ENCODE peak calls at places on chromosomes 13 and 19, in four cellular contexts. One of them, this sample, is unnamed.

GRCh38 chr13:57862879-57863278 is 231.3 kb downstream of the PCDH17 start:
- DNase-seq in Daoy: no peak
- DNase-seq in mesothelial cell of epicardium: no peak
- DNase-seq in Ammon's horn: no peak
- DNase-seq in this sample: no peak

GRCh38 chr19:35404879-35405622 is 34.2 kb downstream of the GPR42 start:
- DNase-seq in mesothelial cell of epicardium: no peak
- DNase-seq in Daoy: peak
- DNase-seq in Ammon's horn: peak
- DNase-seq in this sample: no peak

GRCh38 chr13:73158851-73159250 is 100.0 kb downstream of the KLF5 start:
- DNase-seq in Ammon's horn: no peak
- DNase-seq in Daoy: peak
- DNase-seq in mesothelial cell of epicardium: no peak
- DNase-seq in this sample: no peak

GRCh38 chr13:24138911-24139310 is 21.6 kb upstream of the SPATA13 start:
- DNase-seq in Daoy: no peak
- DNase-seq in Ammon's horn: no peak
- DNase-seq in mesothelial cell of epicardium: no peak
- DNase-seq in this sample: no peak

GRCh38 chr13:107057028-107057427 is 489.1 kb upstream of the ARGLU1 start:
- DNase-seq in Daoy: no peak
- DNase-seq in Ammon's horn: no peak
- DNase-seq in mesothelial cell of epicardium: no peak
- DNase-seq in this sample: no peak

GRCh38 chr19:32652893-32653625 is 21.9 kb downstream of the ANKRD27 start:
- DNase-seq in Ammon's horn: peak
- DNase-seq in Daoy: no peak
- DNase-seq in mesothelial cell of epicardium: no peak
- DNase-seq in this sample: peak

GRCh38 chr19:39768811-39769210 is 9.8 kb upstream of the LEUTX start:
- DNase-seq in Ammon's horn: no peak
- DNase-seq in mesothelial cell of epicardium: no peak
- DNase-seq in Daoy: no peak
- DNase-seq in this sample: no peak

GRCh38 chr19:4567584-4568071 is 8.1 kb upstream of the SEMA6B start:
- DNase-seq in Daoy: peak
- DNase-seq in Ammon's horn: no peak
- DNase-seq in mesothelial cell of epicardium: no peak
- DNase-seq in this sample: no peak

GRCh38 chr13:34506796-34507195 is 435.3 kb upstream of the NBEA start:
- DNase-seq in mesothelial cell of epicardium: no peak
- DNase-seq in Ammon's horn: no peak
- DNase-seq in Daoy: no peak
- DNase-seq in this sample: no peak

GRCh38 chr13:20658451-20658850 is 45.0 kb upstream of the IL17D start:
- DNase-seq in mesothelial cell of epicardium: no peak
- DNase-seq in Daoy: no peak
- DNase-seq in Ammon's horn: no peak
- DNase-seq in this sample: no peak

GRCh38 chr13:23620613-23621315 is 50.6 kb downstream of the TNFRSF19 start:
- DNase-seq in mesothelial cell of epicardium: no peak
- DNase-seq in Daoy: no peak
- DNase-seq in Ammon's horn: no peak
- DNase-seq in this sample: no peak

GRCh38 chr19:15372470-15372869 is 7.1 kb downstream of the AKAP8 start:
- DNase-seq in mesothelial cell of epicardium: no peak
- DNase-seq in Ammon's horn: no peak
- DNase-seq in Daoy: no peak
- DNase-seq in this sample: no peak

GRCh38 chr13:111160648-111161047 is 45.5 kb downstream of the ARHGEF7 start:
- DNase-seq in Daoy: no peak
- DNase-seq in Ammon's horn: no peak
- DNase-seq in mesothelial cell of epicardium: no peak
- DNase-seq in this sample: no peak

GRCh38 chr13:51643882-51644281 is 59.6 kb downstream of the WDFY2 start:
- DNase-seq in mesothelial cell of epicardium: no peak
- DNase-seq in Daoy: peak
- DNase-seq in Ammon's horn: no peak
- DNase-seq in this sample: no peak

GRCh38 chr19:10646781-10647180 is 7.4 kb upstream of the ILF3 start:
- DNase-seq in Daoy: no peak
- DNase-seq in mesothelial cell of epicardium: no peak
- DNase-seq in Ammon's horn: no peak
- DNase-seq in this sample: no peak

GRCh38 chr13:33722216-33722900 is 95.6 kb upstream of the RFC3 start:
- DNase-seq in Ammon's horn: no peak
- DNase-seq in Daoy: no peak
- DNase-seq in mesothelial cell of epicardium: no peak
- DNase-seq in this sample: no peak

GRCh38 chr13:108276060-108276459 is 6.5 kb downstream of the TNFSF13B start:
- DNase-seq in mesothelial cell of epicardium: no peak
- DNase-seq in Daoy: no peak
- DNase-seq in Ammon's horn: no peak
- DNase-seq in this sample: peak

GRCh38 chr19:49855676-49856573 is 5.0 kb downstream of the PTOV1 start:
- DNase-seq in Daoy: no peak
- DNase-seq in mesothelial cell of epicardium: no peak
- DNase-seq in Ammon's horn: no peak
- DNase-seq in this sample: peak

GRCh38 chr13:111844222-111844671 is 222.7 kb upstream of the SOX1 start:
- DNase-seq in mesothelial cell of epicardium: no peak
- DNase-seq in Ammon's horn: no peak
- DNase-seq in Daoy: no peak
- DNase-seq in this sample: no peak

GRCh38 chr13:30971575-30971974 is 39.1 kb downstream of the TEX26 start:
- DNase-seq in Ammon's horn: no peak
- DNase-seq in mesothelial cell of epicardium: no peak
- DNase-seq in Daoy: peak
- DNase-seq in this sample: no peak

GRCh38 chr13:31204592-31204991 is 4.8 kb downstream of the B3GLCT start:
- DNase-seq in Ammon's horn: no peak
- DNase-seq in mesothelial cell of epicardium: no peak
- DNase-seq in Daoy: peak
- DNase-seq in this sample: no peak